ENCODE peak calls at places on chromosomes 12 and 14, in ten cellular contexts. Y, R, F, N, C, M, P, K, B and G are unnamed samples.
A peak's percentile ranks its signal among the peaks of the same experiment; 100 is the strongest.

GRCh38 chr14:56211124-56211523 is 92.9 kb downstream of the PELI2 start:
- DNase-seq in Y (no peak), R (no peak), F (no peak), N (no peak), C (no peak), M (no peak), P (no peak), K (no peak), B (no peak), G (no peak)

GRCh38 chr14:54689928-54690327 is 123.0 kb downstream of the SAMD4A start:
- DNase-seq in Y (no peak), R (no peak), F (no peak), N (no peak), C (no peak), M (no peak), P (no peak), K (no peak), B (no peak), G (no peak)

GRCh38 chr12:76529226-76529918 is 30.2 kb downstream of the OSBPL8 start:
- DNase-seq in Y (no peak), R (no peak), F (peak; percentile 10), N (no peak), C (no peak), M (no peak), P (no peak), K (no peak), B (no peak), G (peak; percentile 45)

GRCh38 chr12:59708059-59708458 is 112.2 kb downstream of the SLC16A7 start:
- DNase-seq in Y (no peak), R (no peak), F (peak; percentile 86), N (no peak), C (no peak), M (no peak), P (no peak), K (peak; percentile 13), B (no peak), G (peak; percentile 47)

GRCh38 chr12:78128236-78128635 is 297.5 kb downstream of the NAV3 start:
- DNase-seq in Y (no peak), R (no peak), F (no peak), N (no peak), C (no peak), M (no peak), P (no peak), K (no peak), B (no peak), G (no peak)

GRCh38 chr12:114869091-114869834 is 185.3 kb upstream of the TBX3 start:
- DNase-seq in Y (peak; percentile 75), R (no peak), F (peak; percentile 27), N (no peak), C (no peak), M (no peak), P (no peak), K (no peak), B (no peak), G (no peak)

GRCh38 chr14:34237677-34238076 is 224.4 kb downstream of the SPTSSA start:
- DNase-seq in Y (no peak), R (no peak), F (no peak), N (no peak), C (no peak), M (no peak), P (no peak), K (no peak), B (no peak), G (no peak)

GRCh38 chr12:100279612-100280244 is 12.8 kb downstream of the SCYL2 start:
- DNase-seq in Y (no peak), R (no peak), F (peak; percentile 5), N (no peak), C (no peak), M (no peak), P (no peak), K (no peak), B (no peak), G (no peak)

GRCh38 chr12:132716356-132716755 is 5.7 kb downstream of the PGAM5 start:
- DNase-seq in Y (no peak), R (no peak), F (no peak), N (no peak), C (no peak), M (no peak), P (no peak), K (no peak), B (no peak), G (no peak)

GRCh38 chr12:109450980-109451379 is 26.1 kb downstream of the KCTD10 start:
- DNase-seq in Y (no peak), R (no peak), F (no peak), N (no peak), C (no peak), M (no peak), P (no peak), K (no peak), B (no peak), G (no peak)

GRCh38 chr12:20370841-20371240 is 2.5 kb downstream of the PDE3A start:
- DNase-seq in Y (no peak), R (no peak), F (no peak), N (no peak), C (no peak), M (no peak), P (no peak), K (no peak), B (no peak), G (no peak)

GRCh38 chr12:14279845-14280244 is 85.6 kb upstream of the ATF7IP start:
- DNase-seq in Y (no peak), R (no peak), F (no peak), N (no peak), C (no peak), M (no peak), P (no peak), K (no peak), B (no peak), G (no peak)

GRCh38 chr12:14278294-14278953 is 87.1 kb upstream of the ATF7IP start:
- DNase-seq in Y (no peak), R (no peak), F (no peak), N (no peak), C (peak; percentile 79), M (peak; percentile 52), P (no peak), K (no peak), B (no peak), G (no peak)

GRCh38 chr12:14283489-14284144 is 81.9 kb upstream of the ATF7IP start:
- DNase-seq in Y (no peak), R (no peak), F (no peak), N (no peak), C (peak; percentile 77), M (peak; percentile 53), P (no peak), K (no peak), B (no peak), G (no peak)

GRCh38 chr12:14281539-14281938 is 83.9 kb upstream of the ATF7IP start:
- DNase-seq in Y (no peak), R (no peak), F (no peak), N (no peak), C (no peak), M (peak; percentile 3), P (no peak), K (no peak), B (no peak), G (no peak)

DNA sequence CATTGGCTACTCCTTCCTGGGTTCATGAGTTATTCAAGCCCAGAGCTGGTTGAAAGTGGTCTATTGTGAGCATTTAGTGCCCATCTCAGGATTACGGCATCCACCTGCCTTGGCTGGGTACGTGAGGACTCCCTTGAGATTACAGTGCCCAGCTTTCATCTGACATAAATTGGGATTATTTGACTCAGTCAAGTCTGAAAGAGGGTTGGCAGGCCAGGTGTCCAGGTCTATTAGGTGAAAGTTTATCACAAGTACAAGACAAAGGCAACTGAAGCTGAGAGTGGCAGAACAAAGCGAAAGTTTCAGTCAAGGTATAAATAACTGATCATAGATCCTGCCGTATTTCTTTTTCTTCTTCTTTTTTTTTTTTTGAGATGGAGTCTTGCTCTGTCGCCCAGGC is 84.6 kb upstream of the ATF7IP start:
- DNase-seq in Y (no peak), R (no peak), F (no peak), N (no peak), C (peak; percentile 93), M (peak; percentile 4), P (no peak), K (no peak), B (no peak), G (no peak)
- TF ChIP-seq CTCF in Y (no peak), R (no peak), F (no peak), N (no peak), C (no peak), M (no peak), P (no peak), K (no peak), B (no peak), G (no peak)

GRCh38 chr12:115895247-115895646 is 382.2 kb downstream of the MED13L start:
- DNase-seq in Y (no peak), R (no peak), F (no peak), N (no peak), C (no peak), M (no peak), P (no peak), K (no peak), B (no peak), G (peak; percentile 25)
- TF ChIP-seq CTCF in Y (peak; percentile 48), R (peak; percentile 12), F (peak; percentile 40), N (no peak), C (peak; percentile 64), M (peak; percentile 6), P (no peak), K (peak; percentile 69), B (no peak), G (peak; percentile 29)

GRCh38 chr12:54363610-54364009 is 676 bp downstream of the GPR84 start:
- DNase-seq in Y (no peak), R (no peak), F (no peak), N (no peak), C (no peak), M (no peak), P (no peak), K (no peak), B (no peak), G (no peak)
- TF ChIP-seq CTCF in Y (no peak), R (no peak), F (no peak), N (no peak), C (no peak), M (no peak), P (no peak), K (no peak), B (no peak), G (no peak)

GRCh38 chr14:45426685-45427282 is 173.8 kb upstream of the MIS18BP1 start:
- DNase-seq in Y (peak; percentile 10), R (peak; percentile 13), F (peak; percentile 24), N (no peak), C (peak; percentile 54), M (peak; percentile 28), P (no peak), K (peak; percentile 40), B (no peak), G (peak; percentile 64)
- TF ChIP-seq CTCF in Y (peak; percentile 58), R (peak; percentile 73), F (peak; percentile 55), N (peak; percentile 61), C (peak; percentile 88), M (peak; percentile 32), P (no peak), K (peak; percentile 53), B (peak; percentile 68), G (peak; percentile 57)